ENCODE peak calls at places on chromosomes 7 and 10, in ten cellular contexts. S is WTC11; R is CD4-positive, alpha-beta T cell; F is glutamatergic neuron; D is IMR-90; J is choroid plexus epithelial cell; T is tibial artery; P is neural crest cell; K is lower lobe of right lung; E is NB4. B is an unnamed sample.
A peak's percentile ranks its signal among the peaks of the same experiment; 100 is the strongest.

GRCh38 chr7:130367088-130367755 is 13.1 kb upstream of the CPA1 start:
- DNase-seq in S (no peak), R (no peak), F (no peak), D (no peak), J (no peak), T (no peak), P (no peak), K (no peak), E (no peak), B (no peak)

GRCh38 chr10:88540355-88540754 is 42.8 kb downstream of the RNLS start:
- DNase-seq in S (no peak), R (no peak), F (no peak), D (no peak), J (peak; percentile 38), T (no peak), P (no peak), K (no peak), E (no peak), B (no peak)

GRCh38 chr10:126094537-126094936 is 198.2 kb downstream of the FANK1 start:
- DNase-seq in S (no peak), R (no peak), F (no peak), D (peak; percentile 42), J (no peak), T (no peak), P (no peak), K (no peak), E (no peak), B (no peak)

GRCh38 chr7:12137283-12137682 is 73.8 kb upstream of the TMEM106B start:
- DNase-seq in S (no peak), R (no peak), F (no peak), D (no peak), J (no peak), T (no peak), P (no peak), K (no peak), E (no peak), B (no peak)

GRCh38 chr10:127757033-127757432 is 20.0 kb downstream of the FOXI2 start:
- DNase-seq in S (peak; percentile 22), R (no peak), F (no peak), D (no peak), J (no peak), T (no peak), P (no peak), K (no peak), E (peak; percentile 14), B (no peak)

GRCh38 chr10:31650010-31650409 is 278.6 kb downstream of the ARHGAP12 start:
- DNase-seq in S (no peak), R (no peak), F (peak; percentile 75), D (peak; percentile 92), J (peak; percentile 89), T (peak; percentile 91), P (no peak), K (no peak), E (no peak), B (peak; percentile 47)

GRCh38 chr7:64945776-64946175 is 42.7 kb downstream of the ZNF273 start:
- DNase-seq in S (no peak), R (no peak), F (no peak), D (no peak), J (no peak), T (no peak), P (no peak), K (no peak), E (no peak), B (no peak)

GRCh38 chr10:119693262-119693957 is 32.4 kb upstream of the INPP5F start:
- DNase-seq in S (no peak), R (no peak), F (no peak), D (no peak), J (peak; percentile 59), T (no peak), P (peak; percentile 48), K (no peak), E (peak; percentile 36), B (no peak)

GRCh38 chr7:33616752-33617151 is 288.6 kb upstream of the BMPER start:
- DNase-seq in S (no peak), R (no peak), F (no peak), D (peak; percentile 31), J (no peak), T (no peak), P (no peak), K (no peak), E (no peak), B (no peak)

GRCh38 chr10:50497758-50498157 is 126.0 kb downstream of the SGMS1 start:
- DNase-seq in S (no peak), R (no peak), F (no peak), D (peak; percentile 86), J (peak; percentile 92), T (no peak), P (no peak), K (no peak), E (no peak), B (no peak)

GRCh38 chr10:96646251-96646740 is 59.5 kb upstream of the TM9SF3 start:
- DNase-seq in S (no peak), R (no peak), F (no peak), D (no peak), J (no peak), T (no peak), P (no peak), K (no peak), E (no peak), B (no peak)

GRCh38 chr10:5108658-5109416 is 14.6 kb downstream of the AKR1C3 start:
- DNase-seq in S (no peak), R (no peak), F (no peak), D (no peak), J (no peak), T (no peak), P (no peak), K (no peak), E (no peak), B (no peak)

GRCh38 chr10:79111427-79111826 is 42.7 kb downstream of the ZMIZ1 start:
- DNase-seq in S (no peak), R (no peak), F (no peak), D (peak; percentile 84), J (no peak), T (no peak), P (no peak), K (no peak), E (no peak), B (no peak)

GRCh38 chr10:73218466-73219191 is 28.4 kb downstream of the DNAJC9 start:
- DNase-seq in S (no peak), R (no peak), F (no peak), D (peak; percentile 28), J (peak; percentile 68), T (no peak), P (no peak), K (no peak), E (peak; percentile 53), B (no peak)

GRCh38 chr7:64945481-64945756 is 42.3 kb downstream of the ZNF273 start:
- DNase-seq in S (no peak), R (no peak), F (no peak), D (no peak), J (no peak), T (no peak), P (no peak), K (no peak), E (no peak), B (no peak)

GRCh38 chr7:102063736-102064135 is 222.9 kb upstream of the SH2B2 start:
- DNase-seq in S (peak; percentile 76), R (no peak), F (peak; percentile 35), D (peak; percentile 68), J (no peak), T (no peak), P (no peak), K (peak; percentile 56), E (no peak), B (peak; percentile 33)

DNA sequence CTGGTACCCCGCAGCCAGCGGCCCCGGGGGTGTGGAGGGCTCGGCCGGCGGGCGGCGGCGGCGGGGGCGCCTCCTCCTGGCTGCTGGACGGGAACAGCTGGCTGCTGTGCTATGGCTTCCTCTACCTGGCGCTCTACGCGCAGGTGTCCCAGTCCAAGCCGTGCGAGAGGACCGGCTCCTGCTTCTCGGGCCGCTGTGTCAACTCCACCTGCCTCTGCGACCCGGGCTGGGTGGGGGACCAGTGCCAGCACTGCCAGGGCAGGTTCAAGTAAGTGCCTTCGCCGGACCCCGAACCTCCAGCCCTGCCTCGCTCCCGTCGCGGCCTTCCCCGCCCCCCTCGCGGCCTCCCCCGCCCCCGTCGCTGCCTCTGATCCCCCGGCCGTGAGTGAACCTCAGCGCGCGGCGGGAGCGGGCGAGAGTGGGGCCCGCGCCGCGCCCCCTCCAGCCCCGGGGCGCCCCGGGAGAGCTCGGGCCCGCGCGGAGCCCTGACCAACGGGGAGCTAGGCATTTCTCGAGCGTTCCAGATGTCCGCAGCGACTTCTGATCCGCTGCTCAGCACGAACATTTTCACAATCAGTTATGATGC is 704 bp downstream of the ATRNL1 start:
- DNase-seq in S (peak; percentile 62), R (no peak), F (peak; percentile 40), D (no peak), J (peak; percentile 16), T (no peak), P (peak; percentile 23), K (no peak), E (no peak), B (no peak)
- TF ChIP-seq CTCF in S (no peak), R (no peak), F (no peak), D (peak; percentile 12), J (peak; percentile 31), T (no peak), P (peak; percentile 60), K (no peak), E (no peak), B (no peak)

DNA sequence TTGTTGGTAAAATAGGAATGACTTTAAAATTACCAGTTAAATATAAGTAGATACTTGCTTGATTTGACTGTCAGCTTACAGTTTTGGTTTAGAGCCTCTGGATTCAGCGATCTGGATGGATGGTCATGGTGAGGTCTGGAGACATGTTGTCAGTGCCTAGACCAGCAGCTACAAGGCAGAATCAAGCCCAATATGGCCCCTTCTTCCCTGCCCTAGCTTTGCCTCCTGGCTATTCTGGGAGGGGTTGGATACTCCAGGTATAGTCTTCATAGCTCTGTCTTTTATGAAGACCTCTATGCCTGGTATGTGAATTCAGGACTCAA is 166.5 kb upstream of the VIPR2 start:
- DNase-seq in S (no peak), R (no peak), F (no peak), D (no peak), J (no peak), T (no peak), P (no peak), K (no peak), E (no peak), B (no peak)
- TF ChIP-seq CTCF in S (no peak), R (no peak), F (no peak), D (no peak), J (no peak), T (no peak), P (no peak), K (no peak), E (no peak), B (no peak)

GRCh38 chr10:92592761-92593552 is at the start of gene KIF11:
- DNase-seq in S (peak; percentile 97), R (peak; percentile 95), F (peak; percentile 99), D (peak; percentile 96), J (peak; percentile 98), T (peak; percentile 99), P (peak; percentile 96), K (peak; percentile 99), E (peak; percentile 99), B (peak; percentile 95)
- TF ChIP-seq CTCF in S (no peak), R (no peak), F (no peak), D (no peak), J (no peak), T (no peak), P (peak; percentile 22), K (no peak), E (no peak), B (no peak)

DNA sequence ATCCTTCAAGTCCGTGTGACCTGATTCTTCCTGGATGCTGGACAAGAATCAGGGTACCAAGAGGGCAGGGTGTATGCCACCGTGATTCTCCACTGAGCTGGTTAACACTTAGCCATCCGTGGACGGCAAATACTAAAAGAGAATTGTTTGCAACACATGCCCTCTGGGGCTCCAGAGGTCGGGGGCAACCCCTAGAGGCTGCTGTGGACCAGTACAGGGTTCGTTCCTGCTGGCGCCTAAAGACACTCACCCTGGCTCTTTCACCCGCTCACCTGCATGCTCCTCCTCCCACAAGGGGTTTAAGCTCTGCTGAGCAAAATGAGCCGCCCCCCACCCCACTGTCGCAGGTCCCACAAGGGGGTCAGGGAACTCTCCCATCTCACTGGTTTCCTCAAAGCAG is 148.7 kb upstream of the ITGB1 start:
- DNase-seq in S (peak; percentile 54), R (no peak), F (no peak), D (no peak), J (no peak), T (no peak), P (no peak), K (no peak), E (no peak), B (no peak)
- TF ChIP-seq CTCF in S (no peak), R (no peak), F (no peak), D (no peak), J (no peak), T (no peak), P (no peak), K (no peak), E (no peak), B (no peak)

B was measured in omental fat pad.